ENCODE peak calls at places on chromosome 17, in six cellular contexts. S is HL-60; Z is HCT116; T is AG04450; R is fibroblast of lung; C is effector memory CD4-positive, alpha-beta T cell. P is an unnamed sample.

GRCh38 chr17:5678171-5678570 is 93.9 kb upstream of the NLRP1 start:
- DNase-seq in Z (no peak), S (no peak), R (no peak), T (no peak), C (no peak), P (no peak)

GRCh38 chr17:42695500-42695899 is 13.2 kb downstream of the CNTNAP1 start:
- DNase-seq in Z (no peak), C (no peak), S (no peak), R (no peak), T (no peak), P (no peak)

GRCh38 chr17:14134456-14134855 is 65.2 kb downstream of the COX10 start:
- DNase-seq in T (no peak), C (no peak), R (no peak), Z (no peak), S (no peak), P (no peak)

GRCh38 chr17:19494961-19495806 is 38.5 kb upstream of the SLC47A1 start:
- DNase-seq in S (no peak), R (no peak), C (no peak), T (no peak), Z (no peak), P (no peak)

GRCh38 chr17:16662936-16663335 is 9.3 kb upstream of the ZNF624 start:
- DNase-seq in Z (no peak), S (no peak), T (no peak), C (no peak), R (peak; percentile 28), P (no peak)

GRCh38 chr17:2724783-2725164 is 13.2 kb upstream of the CLUH start:
- DNase-seq in Z (no peak), S (peak; percentile 16), R (peak; percentile 35), C (no peak), T (no peak), P (no peak)

GRCh38 chr17:38451030-38451839 is 23.0 kb downstream of the ARHGAP23 start:
- DNase-seq in C (no peak), Z (no peak), T (no peak), S (no peak), R (peak; percentile 89), P (no peak)

GRCh38 chr17:78006338-78006737 is 47.8 kb downstream of the TNRC6C start:
- DNase-seq in S (no peak), C (no peak), R (no peak), Z (no peak), T (no peak), P (no peak)

GRCh38 chr17:45784293-45784582 is at the start of gene CRHR1:
- DNase-seq in Z (no peak), S (no peak), T (no peak), R (no peak), C (no peak), P (no peak)

GRCh38 chr17:32920293-32920692 is 7.7 kb upstream of the TMEM98 start:
- DNase-seq in C (no peak), R (no peak), Z (no peak), T (no peak), S (no peak), P (no peak)

GRCh38 chr17:2253768-2254406 is 49.7 kb downstream of the SMG6 start:
- DNase-seq in Z (no peak), S (no peak), R (no peak), T (no peak), C (no peak), P (no peak)

GRCh38 chr17:63136381-63137012 is 170.5 kb downstream of the TANC2 start:
- DNase-seq in T (no peak), Z (no peak), R (no peak), S (no peak), C (no peak), P (no peak)

GRCh38 chr17:17326275-17326875 is 23.2 kb downstream of the NT5M start:
- DNase-seq in C (no peak), S (no peak), R (no peak), T (no peak), Z (no peak), P (no peak)

GRCh38 chr17:413016-413350 is 60.4 kb upstream of the RPH3AL start:
- DNase-seq in C (no peak), R (no peak), T (no peak), Z (no peak), S (no peak), P (no peak)

GRCh38 chr17:62705781-62706597 is 78.5 kb downstream of the MRC2 start:
- DNase-seq in Z (no peak), R (peak; percentile 66), T (no peak), S (no peak), C (no peak), P (no peak)

GRCh38 chr17:74429604-74430384 is 2.1 kb upstream of the GPRC5C start:
- DNase-seq in Z (no peak), C (no peak), R (no peak), T (no peak), S (no peak), P (no peak)

GRCh38 chr17:75975757-75976174 is 3.2 kb downstream of the ACOX1 start:
- DNase-seq in T (no peak), S (no peak), Z (no peak), C (no peak), R (no peak), P (no peak)

GRCh38 chr17:33145941-33146340 is 147.2 kb downstream of the ASIC2 start:
- DNase-seq in C (no peak), S (no peak), Z (no peak), R (no peak), T (no peak), P (no peak)

GRCh38 chr17:5413682-5414081 is 5.8 kb downstream of the NUP88 start:
- DNase-seq in T (peak; percentile 47), S (no peak), Z (peak; percentile 73), C (no peak), R (peak; percentile 93), P (no peak)

GRCh38 chr17:58488428-58488890 is 251 bp upstream of the HSF5 start:
- DNase-seq in C (no peak), Z (no peak), R (no peak), T (no peak), S (no peak), P (no peak)

GRCh38 chr17:3590768-3591167 is 18.4 kb downstream of the TRPV1 start:
- DNase-seq in Z (no peak), T (no peak), C (no peak), S (no peak), R (no peak), P (no peak)

GRCh38 chr17:17994271-17994670 is 21.6 kb downstream of the DRC3 start:
- DNase-seq in T (no peak), C (no peak), R (no peak), Z (peak; percentile 15), S (peak; percentile 6), P (no peak)

GRCh38 chr17:48202945-48203344 is 95.4 kb downstream of the SNX11 start:
- DNase-seq in R (no peak), C (no peak), Z (no peak), T (no peak), S (no peak), P (no peak)

GRCh38 chr17:74113326-74113725 is 90.2 kb upstream of the RPL38 start:
- DNase-seq in Z (no peak), R (no peak), C (no peak), S (no peak), T (no peak), P (no peak)

GRCh38 chr17:17171991-17172939 is 33.9 kb downstream of the PLD6 start:
- DNase-seq in C (no peak), T (no peak), Z (no peak), S (no peak), R (no peak), P (no peak)

GRCh38 chr17:30570596-30571265 is 93.5 kb downstream of the GOSR1 start:
- DNase-seq in S (peak; percentile 41), T (no peak), C (no peak), R (no peak), Z (no peak), P (no peak)

GRCh38 chr17:30571921-30572320 is 94.7 kb downstream of the GOSR1 start:
- DNase-seq in Z (no peak), T (no peak), R (no peak), S (no peak), C (no peak), P (no peak)

GRCh38 chr17:30570191-30570590 is 93.0 kb downstream of the GOSR1 start:
- DNase-seq in R (no peak), S (no peak), T (no peak), Z (no peak), C (no peak), P (no peak)

GRCh38 chr17:30565073-30565935 is 88.1 kb downstream of the GOSR1 start:
- DNase-seq in R (no peak), S (no peak), T (no peak), C (no peak), Z (no peak), P (no peak)

GRCh38 chr17:30567231-30568116 is 90.3 kb downstream of the GOSR1 start:
- DNase-seq in T (no peak), Z (no peak), R (no peak), S (no peak), C (no peak), P (no peak)
- H3K27me3 ChIP-seq in T (peaks cover 36% of the 10 kb centered on the region), Z (no peaks in the 10 kb centered on the region), R (peaks cover 10% of the 10 kb centered on the region), S (no peaks in the 10 kb centered on the region), C (no peaks in the 10 kb centered on the region), P (no peaks in the 10 kb centered on the region)

GRCh38 chr17:49971848-49972485 is 3.0 kb downstream of the DLX4 start:
- DNase-seq in T (no peak), C (no peak), Z (no peak), R (no peak), S (no peak), P (no peak)
- H3K27me3 ChIP-seq in T (peaks cover 99% of the 10 kb centered on the region), C (peaks cover 60% of the 10 kb centered on the region), Z (peaks cover 8% of the 10 kb centered on the region), R (peaks cover 76% of the 10 kb centered on the region), S (peaks cover 65% of the 10 kb centered on the region), P (peaks cover 27% of the 10 kb centered on the region)

DNA sequence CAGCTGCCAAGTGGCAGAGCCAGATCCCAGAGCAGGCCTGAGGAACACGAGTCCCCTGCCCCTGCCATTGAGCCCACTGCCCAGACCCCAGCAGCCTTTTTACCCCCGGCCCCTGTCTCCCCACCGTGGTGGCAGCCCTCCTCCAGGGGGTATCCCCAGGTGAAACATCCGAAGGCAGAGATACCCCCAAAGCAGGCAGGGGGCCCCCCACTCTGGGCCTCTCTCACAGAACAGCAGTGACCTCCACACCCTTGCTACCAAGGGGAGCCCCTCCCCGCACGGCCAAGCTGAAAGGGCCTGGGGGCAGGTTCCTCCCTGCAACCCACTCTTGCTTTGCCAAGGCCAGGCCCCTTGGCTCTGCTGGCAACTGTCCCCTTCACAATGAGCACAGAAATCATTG is 142.2 kb downstream of the ENGASE start:
- DNase-seq in S (no peak), R (no peak), Z (no peak), C (no peak), T (no peak), P (no peak)
- H3K27me3 ChIP-seq in S (peaks cover 24% of the 10 kb centered on the region), R (peaks cover 6% of the 10 kb centered on the region), Z (peaks cover 35% of the 10 kb centered on the region), C (peaks cover 6% of the 10 kb centered on the region), T (peaks cover 35% of the 10 kb centered on the region), P (peaks cover 4% of the 10 kb centered on the region)

DNA sequence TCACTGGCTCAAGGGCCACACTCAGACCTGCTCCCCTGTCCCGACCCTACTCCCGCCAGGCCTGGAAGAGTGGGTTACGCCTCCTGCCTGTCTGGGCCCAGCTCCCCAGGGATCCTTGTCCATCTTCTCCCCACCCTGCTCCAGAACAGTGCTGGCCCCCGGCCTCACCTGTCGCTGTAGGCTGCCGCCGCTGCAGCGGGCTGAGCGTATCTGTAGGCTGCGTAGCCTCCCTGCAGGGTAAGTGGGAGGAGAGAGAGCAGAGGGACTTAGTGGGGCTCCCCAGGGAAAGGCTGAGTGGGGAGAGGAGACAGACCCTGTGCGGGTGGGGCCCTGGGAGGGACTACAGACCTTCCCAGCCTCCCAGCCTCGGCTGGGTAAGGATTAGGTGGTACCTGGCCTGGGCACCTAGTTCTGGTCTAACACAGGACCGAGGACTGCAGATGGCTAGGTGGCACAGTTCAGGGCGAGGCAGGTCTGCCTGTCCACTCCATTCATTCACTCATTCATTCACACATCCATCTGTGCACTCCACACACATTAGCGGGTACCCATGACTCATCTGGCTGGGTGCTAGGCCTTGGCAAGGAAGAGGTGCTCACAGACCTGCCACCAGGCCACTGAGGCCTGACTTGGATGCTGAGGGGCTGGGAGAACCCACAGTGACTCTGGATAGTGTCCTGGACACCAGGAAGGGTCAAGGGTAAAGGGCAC is 20.9 kb downstream of the ENGASE start:
- DNase-seq in T (no peak), S (no peak), Z (no peak), C (no peak), R (no peak), P (no peak)
- H3K27me3 ChIP-seq in T (peaks cover 49% of the 10 kb centered on the region), S (peaks cover 44% of the 10 kb centered on the region), Z (peaks cover 9% of the 10 kb centered on the region), C (peaks cover 18% of the 10 kb centered on the region), R (peaks cover 21% of the 10 kb centered on the region), P (no peaks in the 10 kb centered on the region)

P was measured in CD8-positive, alpha-beta T cell.